ENCODE peak calls at places on chromosomes 12 and 14, in six cellular contexts. G, C, U, D, S and Z are unnamed samples. For H3K4me1, the result is how much of the 10 kb centered on the place peaks cover.

GRCh38 chr14:34662558-34663088 is 32.7 kb upstream of the SNX6 start:
- DNase-seq in G (no peak), C (no peak), U (no peak), D (no peak), S (no peak), Z (no peak)

GRCh38 chr14:38836539-38836938 is 266.5 kb downstream of the SEC23A start:
- DNase-seq in G (no peak), C (no peak), U (no peak), D (no peak), S (no peak), Z (no peak)

GRCh38 chr12:117367006-117367638 is 5.7 kb upstream of the NOS1 start:
- DNase-seq in G (peak), C (peak), U (peak), D (no peak), S (peak), Z (peak)

GRCh38 chr14:26401170-26401968 is 196.5 kb downstream of the NOVA1 start:
- DNase-seq in G (no peak), C (no peak), U (no peak), D (no peak), S (no peak), Z (no peak)

GRCh38 chr14:68283378-68284123 is 464.0 kb downstream of the RAD51B start:
- DNase-seq in G (peak), C (no peak), U (peak), D (no peak), S (no peak), Z (peak)

GRCh38 chr12:52359511-52360103 is 7.7 kb downstream of the KRT85 start:
- DNase-seq in G (no peak), C (no peak), U (peak), D (no peak), S (no peak), Z (no peak)

GRCh38 chr14:20794644-20795369 is 7.8 kb downstream of the RNASE1 start:
- DNase-seq in G (no peak), C (no peak), U (no peak), D (no peak), S (no peak), Z (no peak)

GRCh38 chr14:65422093-65422834 is 9.7 kb downstream of the FUT8 start:
- DNase-seq in G (no peak), C (no peak), U (no peak), D (no peak), S (no peak), Z (no peak)

GRCh38 chr14:64421166-64421565 is 33.0 kb downstream of the MTHFD1 start:
- DNase-seq in G (no peak), C (no peak), U (no peak), D (no peak), S (no peak), Z (no peak)

GRCh38 chr12:109725321-109726105 is 11.9 kb downstream of the FAM222A start:
- DNase-seq in G (no peak), C (no peak), U (no peak), D (no peak), S (peak), Z (no peak)

GRCh38 chr14:73785834-73786631 is 65.6 kb upstream of the PTGR2 start:
- DNase-seq in G (peak), C (peak), U (peak), D (peak), S (peak), Z (peak)

GRCh38 chr12:8544295-8544694 is 3.6 kb upstream of the CLEC4E start:
- DNase-seq in G (peak), C (peak), U (no peak), D (no peak), S (peak), Z (no peak)

GRCh38 chr14:89027097-89027740 is 202.8 kb downstream of the TTC8 start:
- DNase-seq in G (peak), C (peak), U (no peak), D (no peak), S (peak), Z (peak)

GRCh38 chr14:69539631-69540410 is 34.9 kb downstream of the CCDC177 start:
- DNase-seq in G (no peak), C (peak), U (no peak), D (no peak), S (no peak), Z (no peak)

GRCh38 chr12:25382311-25383106 is 131.8 kb upstream of the KRAS start:
- DNase-seq in G (no peak), C (no peak), U (no peak), D (no peak), S (no peak), Z (no peak)

GRCh38 chr12:130909111-130909510 is 37.2 kb downstream of the RAN start:
- DNase-seq in G (no peak), C (no peak), U (no peak), D (no peak), S (no peak), Z (no peak)

DNA sequence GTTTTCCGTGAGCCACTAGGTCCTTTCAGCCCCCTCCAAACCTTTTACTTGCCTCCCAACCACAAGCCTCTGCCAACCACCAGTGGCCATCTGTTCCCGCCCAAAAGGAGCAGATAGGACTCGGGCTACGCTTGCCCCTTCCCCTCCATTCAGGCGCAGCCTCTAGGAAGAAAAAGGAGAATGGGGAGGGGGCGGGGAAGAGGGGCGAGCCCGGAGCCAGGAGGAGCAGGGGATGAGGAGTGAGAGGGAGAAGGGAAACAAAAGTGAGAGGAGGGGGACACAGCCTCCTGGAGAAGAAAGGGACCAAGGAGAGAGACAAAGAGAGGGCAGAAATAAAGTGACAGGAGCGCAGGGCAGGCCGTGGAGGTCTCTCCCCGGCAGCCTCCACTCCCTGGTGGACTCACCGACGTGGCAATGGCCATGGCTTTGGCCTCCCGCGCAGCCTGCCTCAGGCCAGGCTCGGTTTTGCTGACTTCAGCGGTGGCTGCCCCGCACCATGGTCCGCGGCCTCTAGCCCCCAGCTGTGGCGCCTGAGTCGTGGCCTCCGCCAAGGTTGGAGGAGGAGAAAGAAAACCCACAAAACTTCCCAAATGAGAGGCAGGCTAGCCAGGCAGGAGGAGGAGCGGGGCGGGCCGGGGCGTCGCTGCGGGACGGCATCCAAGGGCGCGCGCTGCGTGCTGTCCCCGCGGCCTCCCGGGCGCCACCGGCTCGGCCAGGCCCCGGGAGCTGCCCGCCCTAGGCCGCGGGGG is at the start of gene EFS:
- DNase-seq in G (no peak), C (no peak), U (peak), D (no peak), S (peak), Z (peak)
- TF ChIP-seq CTCF in G (no peak), C (no peak), U (no peak), D (no peak), S (no peak), Z (no peak)

GRCh38 chr12:42474391-42474790 is 115.2 kb downstream of the PRICKLE1 start:
- DNase-seq in G (no peak), C (no peak), U (no peak), D (no peak), S (no peak), Z (no peak)
- H3K4me1 ChIP-seq in G (under half), C (under half), U (under half), D (under half), S (under half), Z (half or more)

GRCh38 chr12:12399161-12399560 is 42.3 kb downstream of the BORCS5 start:
- DNase-seq in G (no peak), C (no peak), U (no peak), D (no peak), S (no peak), Z (no peak)
- H3K27ac ChIP-seq in G (no peak), C (no peak), U (peak), D (no peak), S (no peak), Z (peak)

DNA sequence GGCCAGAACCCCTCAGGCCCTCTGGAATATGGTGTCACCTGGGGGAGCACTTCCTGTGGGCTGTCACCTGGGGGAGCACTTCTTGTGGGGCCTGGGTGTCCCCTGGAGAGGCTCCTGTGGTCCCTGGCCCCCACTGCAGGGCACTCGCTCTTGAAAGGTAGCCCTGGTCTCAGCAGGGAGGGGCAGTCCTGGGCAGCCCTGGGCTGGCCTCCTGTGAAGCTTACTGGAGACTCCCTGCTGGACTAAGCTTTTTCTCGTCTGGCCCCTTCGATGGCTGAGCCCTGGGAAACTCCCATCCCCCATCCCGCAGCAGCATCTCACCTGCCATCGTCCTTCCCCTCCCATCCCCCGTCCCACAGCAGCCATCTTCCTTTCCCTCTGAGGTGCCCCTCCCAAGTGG is 17.7 kb downstream of the FBRSL1 start:
- DNase-seq in G (no peak), C (no peak), U (no peak), D (no peak), S (no peak), Z (no peak)
- TF ChIP-seq CTCF in G (no peak), C (no peak), U (no peak), D (no peak), S (peak), Z (no peak)

DNA sequence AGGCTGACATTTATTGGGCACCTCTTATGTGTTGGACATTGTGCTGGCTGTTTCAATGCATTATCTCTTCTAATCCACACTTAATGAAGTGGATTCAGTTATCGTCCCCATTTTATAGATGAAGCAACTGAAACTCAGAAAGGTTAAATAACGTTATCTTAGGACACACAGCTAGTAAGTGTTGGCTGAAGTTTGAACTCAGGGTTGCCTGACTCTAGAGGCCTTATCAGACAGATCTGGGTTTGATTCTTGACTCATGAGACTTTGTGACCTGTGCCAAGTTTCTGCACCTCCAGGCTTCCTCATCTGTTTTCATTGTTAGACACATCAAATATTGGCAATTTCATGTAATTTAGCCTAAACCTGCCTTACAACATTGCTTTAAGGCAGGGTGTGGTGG is 18.2 kb upstream of the IRF2BPL start:
- DNase-seq in G (no peak), C (no peak), U (no peak), D (no peak), S (no peak), Z (no peak)
- H3K4me1 ChIP-seq in G (under half), C (half or more), U (half or more), D (half or more), S (under half), Z (half or more)

GRCh38 chr12:969821-970220 is 20.3 kb upstream of the RAD52 start:
- DNase-seq in G (no peak), C (no peak), U (no peak), D (no peak), S (no peak), Z (no peak)
- H3K27ac ChIP-seq in G (no peak), C (no peak), U (no peak), D (no peak), S (no peak), Z (no peak)

DNA sequence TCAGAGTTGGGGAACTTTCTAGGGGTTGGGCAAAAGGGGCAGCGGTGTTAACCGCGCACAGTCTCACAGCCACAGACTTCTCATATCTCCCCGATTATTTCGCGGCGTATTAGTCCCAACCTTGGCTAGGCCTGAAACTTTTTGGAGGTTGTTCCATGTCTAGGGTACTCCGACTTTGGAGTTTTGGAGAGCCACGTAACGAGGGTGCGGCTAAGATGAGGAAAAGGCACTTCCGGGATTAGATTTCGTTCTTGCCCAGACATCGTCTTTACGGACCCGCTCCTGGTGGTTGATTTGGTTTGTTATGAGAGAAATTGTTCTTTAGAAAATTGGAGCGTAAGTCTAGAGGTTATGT is 513 bp downstream of the CCNK start:
- DNase-seq in G (no peak), C (no peak), U (no peak), D (no peak), S (no peak), Z (no peak)
- TF ChIP-seq CTCF in G (no peak), C (no peak), U (no peak), D (no peak), S (no peak), Z (no peak)

DNA sequence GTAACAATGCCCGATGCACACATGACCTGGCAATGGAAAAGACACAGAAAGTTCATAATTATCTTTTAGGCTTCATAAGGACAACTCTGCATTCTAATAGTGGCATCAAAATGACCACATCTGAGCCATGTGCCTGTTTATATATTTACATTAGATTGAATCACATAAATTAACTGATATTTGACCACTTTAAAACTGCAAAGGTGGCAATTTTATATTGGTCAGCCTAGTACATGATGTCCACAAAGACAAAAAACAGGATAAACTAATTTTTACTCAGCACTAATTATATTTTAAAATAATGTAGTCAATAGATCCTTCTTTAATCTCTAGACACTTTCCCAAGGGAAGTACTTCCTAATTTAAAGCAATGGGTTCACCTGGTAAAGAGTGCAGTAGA is 12.0 kb upstream of the OVCH1 start:
- DNase-seq in G (no peak), C (no peak), U (no peak), D (no peak), S (no peak), Z (no peak)
- H3K4me1 ChIP-seq in G (under half), C (under half), U (under half), D (under half), S (under half), Z (under half)

DNA sequence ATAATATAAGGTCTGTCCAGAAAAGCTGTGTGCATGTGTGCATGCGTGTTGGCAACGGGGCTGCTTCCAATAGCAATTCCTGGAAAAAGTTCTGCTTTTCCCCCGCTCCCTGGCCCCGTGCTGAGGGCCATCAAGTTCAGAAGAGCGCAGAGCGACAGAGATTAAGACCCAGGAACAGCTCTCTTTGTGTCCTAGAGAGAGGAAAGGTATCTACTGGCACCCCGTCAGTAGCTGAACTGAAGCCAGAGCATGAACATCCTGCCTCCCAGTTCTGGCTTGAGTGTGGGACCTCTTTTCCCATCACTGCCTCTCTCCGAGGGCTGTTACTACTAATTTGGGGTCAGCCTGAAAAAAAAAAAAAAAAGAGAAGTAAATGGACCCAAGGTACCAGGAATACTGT is 15.5 kb downstream of the HDAC7 start:
- DNase-seq in G (no peak), C (no peak), U (no peak), D (no peak), S (no peak), Z (peak)
- H3K27ac ChIP-seq in G (no peak), C (no peak), U (peak), D (peak), S (no peak), Z (peak)

DNA sequence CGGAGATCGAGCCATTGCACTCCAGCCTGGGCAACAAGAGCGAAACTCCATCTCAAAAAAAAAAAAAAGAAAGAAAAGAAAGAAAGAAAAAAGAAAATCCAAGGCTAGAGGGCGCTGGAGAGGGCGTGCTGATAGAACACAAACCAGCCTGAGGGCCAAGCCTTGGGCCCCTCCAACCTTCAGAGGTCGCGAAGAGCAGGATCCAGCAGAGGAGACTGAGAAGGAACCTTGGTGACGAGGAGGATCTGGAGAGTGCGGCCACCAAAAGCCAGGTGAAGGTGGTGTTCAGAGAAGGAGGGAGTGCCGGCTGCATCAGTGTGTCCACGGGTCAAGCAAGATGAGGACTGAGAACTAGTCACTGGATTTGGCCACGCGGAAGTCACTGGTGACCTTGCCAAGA is 4.1 kb upstream of the DYNC1H1 start:
- DNase-seq in G (no peak), C (no peak), U (no peak), D (no peak), S (peak), Z (no peak)
- TF ChIP-seq CTCF in G (no peak), C (no peak), U (no peak), D (peak), S (peak), Z (peak)